ENCODE peak calls at places on chromosomes 4 and X, in six cellular contexts. One of them, this sample, is unnamed.

GRCh38 chr4:36280555-36280954 is 861 bp upstream of the DTHD1 start:
- DNase-seq in mesothelial cell of epicardium: no peak
- DNase-seq in vagina: no peak
- DNase-seq in cardiac muscle cell: peak
- DNase-seq in GM13977: no peak
- DNase-seq in breast epithelium: no peak
- DNase-seq in this sample: no peak

GRCh38 chrX:118251251-118251650 is 94.7 kb upstream of the WDR44 start:
- DNase-seq in mesothelial cell of epicardium: no peak
- DNase-seq in vagina: no peak
- DNase-seq in cardiac muscle cell: no peak
- DNase-seq in GM13977: no peak
- DNase-seq in breast epithelium: no peak
- DNase-seq in this sample: no peak

GRCh38 chr4:2298548-2298991 is 36.7 kb upstream of the MXD4 start:
- DNase-seq in mesothelial cell of epicardium: no peak
- DNase-seq in vagina: no peak
- DNase-seq in cardiac muscle cell: no peak
- DNase-seq in GM13977: no peak
- DNase-seq in breast epithelium: peak
- DNase-seq in this sample: no peak

GRCh38 chr4:138199568-138200235 is 42.4 kb downstream of the SLC7A11 start:
- DNase-seq in mesothelial cell of epicardium: no peak
- DNase-seq in vagina: no peak
- DNase-seq in cardiac muscle cell: no peak
- DNase-seq in GM13977: no peak
- DNase-seq in breast epithelium: no peak
- DNase-seq in this sample: no peak

GRCh38 chrX:47234583-47234982 is 1.8 kb downstream of the USP11 start:
- DNase-seq in mesothelial cell of epicardium: no peak
- DNase-seq in vagina: no peak
- DNase-seq in cardiac muscle cell: no peak
- DNase-seq in GM13977: no peak
- DNase-seq in breast epithelium: no peak
- DNase-seq in this sample: no peak

GRCh38 chrX:79366888-79367749 is at the start of gene ITM2A:
- DNase-seq in mesothelial cell of epicardium: peak
- DNase-seq in vagina: no peak
- DNase-seq in cardiac muscle cell: peak
- DNase-seq in GM13977: peak
- DNase-seq in breast epithelium: peak
- DNase-seq in this sample: peak

GRCh38 chr4:85825937-85826678 is 351.2 kb downstream of the ARHGAP24 start:
- DNase-seq in mesothelial cell of epicardium: no peak
- DNase-seq in vagina: no peak
- DNase-seq in cardiac muscle cell: peak
- DNase-seq in GM13977: no peak
- DNase-seq in breast epithelium: no peak
- DNase-seq in this sample: no peak

GRCh38 chr4:181959121-181959520 is 284.1 kb upstream of the TENM3 start:
- DNase-seq in mesothelial cell of epicardium: no peak
- DNase-seq in vagina: no peak
- DNase-seq in cardiac muscle cell: peak
- DNase-seq in GM13977: no peak
- DNase-seq in breast epithelium: no peak
- DNase-seq in this sample: no peak

GRCh38 chr4:76703123-76703490 is 194.8 kb downstream of the SOWAHB start:
- DNase-seq in mesothelial cell of epicardium: no peak
- DNase-seq in vagina: no peak
- DNase-seq in cardiac muscle cell: no peak
- DNase-seq in GM13977: no peak
- DNase-seq in breast epithelium: no peak
- DNase-seq in this sample: no peak

GRCh38 chrX:53125506-53125905 is 31.6 kb downstream of the KANTR start:
- DNase-seq in mesothelial cell of epicardium: no peak
- DNase-seq in vagina: no peak
- DNase-seq in cardiac muscle cell: no peak
- DNase-seq in GM13977: no peak
- DNase-seq in breast epithelium: no peak
- DNase-seq in this sample: no peak

GRCh38 chrX:132025085-132025484 is 2.0 kb downstream of the STK26 start:
- DNase-seq in mesothelial cell of epicardium: no peak
- DNase-seq in vagina: no peak
- DNase-seq in cardiac muscle cell: peak
- DNase-seq in GM13977: no peak
- DNase-seq in breast epithelium: no peak
- DNase-seq in this sample: no peak

GRCh38 chr4:4606321-4606720 is 64.5 kb upstream of the STX18 start:
- DNase-seq in mesothelial cell of epicardium: no peak
- DNase-seq in vagina: no peak
- DNase-seq in cardiac muscle cell: no peak
- DNase-seq in GM13977: no peak
- DNase-seq in breast epithelium: no peak
- DNase-seq in this sample: no peak

GRCh38 chr4:106985830-106986229 is 50.3 kb downstream of the DKK2 start:
- DNase-seq in mesothelial cell of epicardium: no peak
- DNase-seq in vagina: no peak
- DNase-seq in cardiac muscle cell: no peak
- DNase-seq in GM13977: no peak
- DNase-seq in breast epithelium: no peak
- DNase-seq in this sample: no peak

GRCh38 chr4:156291317-156291716 is 337.7 kb upstream of the CTSO start:
- DNase-seq in mesothelial cell of epicardium: no peak
- DNase-seq in vagina: no peak
- DNase-seq in cardiac muscle cell: peak
- DNase-seq in GM13977: no peak
- DNase-seq in breast epithelium: no peak
- DNase-seq in this sample: no peak

GRCh38 chrX:28225508-28225907 is 244.3 kb upstream of the DCAF8L1 start:
- DNase-seq in mesothelial cell of epicardium: no peak
- DNase-seq in vagina: no peak
- DNase-seq in cardiac muscle cell: no peak
- DNase-seq in GM13977: no peak
- DNase-seq in breast epithelium: no peak
- DNase-seq in this sample: no peak

GRCh38 chr4:81019016-81019415 is 11.5 kb upstream of the BMP3 start:
- DNase-seq in mesothelial cell of epicardium: no peak
- DNase-seq in vagina: no peak
- DNase-seq in cardiac muscle cell: no peak
- DNase-seq in GM13977: no peak
- DNase-seq in breast epithelium: no peak
- DNase-seq in this sample: no peak

GRCh38 chrX:137926090-137926489 is 360.2 kb downstream of the ZIC3 start:
- DNase-seq in mesothelial cell of epicardium: no peak
- DNase-seq in vagina: no peak
- DNase-seq in cardiac muscle cell: peak
- DNase-seq in GM13977: no peak
- DNase-seq in breast epithelium: no peak
- DNase-seq in this sample: no peak

GRCh38 chr4:11614426-11614825 is 185.7 kb upstream of the HS3ST1 start:
- DNase-seq in mesothelial cell of epicardium: no peak
- DNase-seq in vagina: no peak
- DNase-seq in cardiac muscle cell: no peak
- DNase-seq in GM13977: no peak
- DNase-seq in breast epithelium: no peak
- DNase-seq in this sample: no peak

GRCh38 chr4:28369504-28369903 is 1508.9 kb downstream of the STIM2 start:
- DNase-seq in mesothelial cell of epicardium: no peak
- DNase-seq in vagina: no peak
- DNase-seq in cardiac muscle cell: no peak
- DNase-seq in GM13977: no peak
- DNase-seq in breast epithelium: no peak
- DNase-seq in this sample: no peak

GRCh38 chr4:114180481-114180880 is 201.0 kb upstream of the ARSJ start:
- DNase-seq in mesothelial cell of epicardium: no peak
- DNase-seq in vagina: no peak
- DNase-seq in cardiac muscle cell: peak
- DNase-seq in GM13977: no peak
- DNase-seq in breast epithelium: no peak
- DNase-seq in this sample: no peak

GRCh38 chrX:140912606-140913005 is 89.8 kb upstream of the SPANXB1 start:
- DNase-seq in mesothelial cell of epicardium: no peak
- DNase-seq in vagina: no peak
- DNase-seq in cardiac muscle cell: no peak
- DNase-seq in GM13977: no peak
- DNase-seq in breast epithelium: no peak
- DNase-seq in this sample: no peak

GRCh38 chr4:8344387-8344786 is 74.8 kb downstream of the HTRA3 start:
- DNase-seq in mesothelial cell of epicardium: no peak
- DNase-seq in vagina: peak
- DNase-seq in cardiac muscle cell: no peak
- DNase-seq in GM13977: no peak
- DNase-seq in breast epithelium: no peak
- DNase-seq in this sample: no peak

GRCh38 chr4:85544751-85545150 is 69.8 kb downstream of the ARHGAP24 start:
- DNase-seq in mesothelial cell of epicardium: no peak
- DNase-seq in vagina: no peak
- DNase-seq in cardiac muscle cell: no peak
- DNase-seq in GM13977: no peak
- DNase-seq in breast epithelium: no peak
- DNase-seq in this sample: no peak

GRCh38 chrX:122154019-122154418 is 1030.1 kb upstream of the GRIA3 start:
- DNase-seq in mesothelial cell of epicardium: no peak
- DNase-seq in vagina: no peak
- DNase-seq in cardiac muscle cell: peak
- DNase-seq in GM13977: no peak
- DNase-seq in breast epithelium: no peak
- DNase-seq in this sample: no peak

GRCh38 chr4:177079327-177079726 is 230.3 kb upstream of the NEIL3 start:
- DNase-seq in mesothelial cell of epicardium: no peak
- DNase-seq in vagina: no peak
- DNase-seq in cardiac muscle cell: no peak
- DNase-seq in GM13977: no peak
- DNase-seq in breast epithelium: no peak
- DNase-seq in this sample: no peak

GRCh38 chrX:42803320-42803719 is 25.4 kb upstream of the PPP1R2C start:
- DNase-seq in mesothelial cell of epicardium: no peak
- DNase-seq in vagina: no peak
- DNase-seq in cardiac muscle cell: no peak
- DNase-seq in GM13977: no peak
- DNase-seq in breast epithelium: no peak
- DNase-seq in this sample: no peak

GRCh38 chr4:46645092-46645491 is 255.2 kb upstream of the GABRA2 start:
- DNase-seq in mesothelial cell of epicardium: no peak
- DNase-seq in vagina: no peak
- DNase-seq in cardiac muscle cell: no peak
- DNase-seq in GM13977: no peak
- DNase-seq in breast epithelium: no peak
- DNase-seq in this sample: no peak

GRCh38 chr4:122548452-122548851 is 72.4 kb downstream of the IL21 start:
- DNase-seq in mesothelial cell of epicardium: no peak
- DNase-seq in vagina: no peak
- DNase-seq in cardiac muscle cell: peak
- DNase-seq in GM13977: no peak
- DNase-seq in breast epithelium: no peak
- DNase-seq in this sample: no peak
- TF ChIP-seq CTCF in mesothelial cell of epicardium: no peak
- TF ChIP-seq CTCF in vagina: no peak
- TF ChIP-seq CTCF in cardiac muscle cell: no peak
- TF ChIP-seq CTCF in GM13977: no peak
- TF ChIP-seq CTCF in breast epithelium: no peak
- TF ChIP-seq CTCF in this sample: no peak

GRCh38 chrX:148133099-148133725 is 152.1 kb downstream of the FMR1NB start:
- DNase-seq in mesothelial cell of epicardium: no peak
- DNase-seq in vagina: no peak
- DNase-seq in cardiac muscle cell: no peak
- DNase-seq in GM13977: no peak
- DNase-seq in breast epithelium: no peak
- DNase-seq in this sample: no peak
- TF ChIP-seq CTCF in mesothelial cell of epicardium: no peak
- TF ChIP-seq CTCF in vagina: no peak
- TF ChIP-seq CTCF in cardiac muscle cell: no peak
- TF ChIP-seq CTCF in GM13977: no peak
- TF ChIP-seq CTCF in breast epithelium: no peak
- TF ChIP-seq CTCF in this sample: no peak

GRCh38 chr4:48831532-48832015 is 686 bp downstream of the OCIAD1 start:
- DNase-seq in mesothelial cell of epicardium: no peak
- DNase-seq in vagina: no peak
- DNase-seq in cardiac muscle cell: no peak
- DNase-seq in GM13977: peak
- DNase-seq in breast epithelium: no peak
- DNase-seq in this sample: peak
- TF ChIP-seq CTCF in mesothelial cell of epicardium: no peak
- TF ChIP-seq CTCF in vagina: no peak
- TF ChIP-seq CTCF in cardiac muscle cell: no peak
- TF ChIP-seq CTCF in GM13977: no peak
- TF ChIP-seq CTCF in breast epithelium: no peak
- TF ChIP-seq CTCF in this sample: no peak

DNA sequence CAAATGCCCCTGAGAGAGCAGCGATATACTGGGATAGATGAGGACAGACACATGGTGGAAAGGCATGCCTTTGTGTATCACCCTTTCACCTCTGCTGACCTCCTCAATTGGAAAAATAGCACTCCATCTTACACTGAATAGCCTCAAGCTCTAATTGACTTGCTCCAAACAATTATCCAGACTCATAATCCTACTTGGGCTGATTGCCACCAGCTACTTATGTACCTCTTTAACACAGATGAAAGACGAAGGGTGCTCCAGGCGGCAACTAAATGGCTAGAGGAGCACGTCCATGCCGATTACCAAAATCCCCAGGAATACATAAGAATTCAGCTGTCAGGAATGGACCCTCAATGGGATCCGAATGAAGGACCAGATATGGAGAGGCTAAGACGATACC is 1142.2 kb downstream of the ARAP2 start:
- DNase-seq in mesothelial cell of epicardium: no peak
- DNase-seq in vagina: no peak
- DNase-seq in cardiac muscle cell: no peak
- DNase-seq in GM13977: no peak
- DNase-seq in breast epithelium: no peak
- DNase-seq in this sample: no peak
- TF ChIP-seq CTCF in mesothelial cell of epicardium: no peak
- TF ChIP-seq CTCF in vagina: no peak
- TF ChIP-seq CTCF in cardiac muscle cell: no peak
- TF ChIP-seq CTCF in GM13977: no peak
- TF ChIP-seq CTCF in breast epithelium: no peak
- TF ChIP-seq CTCF in this sample: no peak

GRCh38 chr4:168674869-168675268 is 178.0 kb downstream of the PALLD start:
- DNase-seq in mesothelial cell of epicardium: no peak
- DNase-seq in vagina: no peak
- DNase-seq in cardiac muscle cell: no peak
- DNase-seq in GM13977: no peak
- DNase-seq in breast epithelium: no peak
- DNase-seq in this sample: no peak
- TF ChIP-seq CTCF in mesothelial cell of epicardium: no peak
- TF ChIP-seq CTCF in vagina: no peak
- TF ChIP-seq CTCF in cardiac muscle cell: peak
- TF ChIP-seq CTCF in GM13977: no peak
- TF ChIP-seq CTCF in breast epithelium: no peak
- TF ChIP-seq CTCF in this sample: no peak